ENCODE peak calls at places on chromosomes 2 and 18, in seven cellular contexts. E is foreskin fibroblast, W is AG10803, L is BE2C, C is cardiac fibroblast, F is A549, U is colonic mucosa. J is an unnamed sample.

GRCh38 chr2:98691307-98691706 is 39.6 kb downstream of the MGAT4A start:
- DNase-seq in L (no peak), W (no peak), E (no peak), C (peak), F (no peak), U (no peak), J (no peak)

GRCh38 chr2:232230557-232230956 is 148.0 kb upstream of the ALPP start:
- DNase-seq in L (peak), U (peak), C (peak), W (no peak), E (peak), F (no peak), J (no peak)

GRCh38 chr2:241898681-241899270 is 29.2 kb downstream of the RTP5 start:
- DNase-seq in C (no peak), F (no peak), W (no peak), U (no peak), E (no peak), L (no peak), J (no peak)

GRCh38 chr2:195407782-195408181 is 249.2 kb upstream of the SLC39A10 start:
- DNase-seq in F (peak), C (peak), W (peak), L (no peak), E (peak), U (no peak), J (no peak)

GRCh38 chr2:189302274-189302948 is 122.8 kb upstream of the COL5A2 start:
- DNase-seq in F (no peak), W (peak), L (no peak), C (peak), U (no peak), E (peak), J (no peak)

GRCh38 chr2:176553685-176554106 is 284.5 kb downstream of the MTX2 start:
- DNase-seq in E (peak), C (peak), U (peak), F (peak), L (peak), W (peak), J (no peak)

GRCh38 chr2:181036445-181036844 is 56.0 kb downstream of the UBE2E3 start:
- DNase-seq in E (no peak), F (no peak), L (no peak), U (no peak), W (no peak), C (no peak), J (no peak)

GRCh38 chr18:59629894-59630293 is 67.3 kb downstream of the CCBE1 start:
- DNase-seq in C (no peak), W (peak), L (peak), F (no peak), U (no peak), E (peak), J (no peak)

GRCh38 chr18:49666045-49666444 is 104.2 kb downstream of the LIPG start:
- DNase-seq in U (no peak), F (no peak), E (peak), L (no peak), W (peak), C (peak), J (no peak)

DNA sequence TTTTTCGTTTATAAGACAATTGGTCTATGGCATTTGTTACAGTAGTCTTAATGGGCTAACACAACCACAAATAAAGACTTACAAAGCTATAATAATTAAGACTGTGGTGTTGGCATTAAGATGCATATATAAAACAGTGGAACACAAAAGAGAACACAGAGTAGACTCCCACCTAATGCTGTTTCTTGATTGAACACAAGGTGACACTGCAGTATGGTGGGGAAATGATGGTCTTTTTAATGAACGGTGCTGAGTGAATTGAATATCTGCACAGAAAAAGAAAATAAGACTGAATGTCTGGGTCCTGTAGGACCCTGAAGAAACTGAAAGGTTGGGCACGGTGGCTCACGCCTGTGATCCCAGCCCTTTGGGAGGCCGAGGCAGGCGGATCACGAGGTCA is 1136.6 kb upstream of the NXPH2 start:
- DNase-seq in C (no peak), U (no peak), F (no peak), L (no peak), W (no peak), E (no peak), J (no peak)
- TF ChIP-seq CTCF in C (no peak), U (no peak), F (no peak), L (peak), W (no peak), E (no peak), J (peak)

GRCh38 chr2:86580560-86580959 is 17.3 kb upstream of the CHMP3 start:
- DNase-seq in F (no peak), L (no peak), W (no peak), E (no peak), C (no peak), U (no peak), J (no peak)
- H3K4me3 ChIP-seq in F (no peak), L (no peak), W (no peak), E (no peak), C (no peak), U (no peak), J (no peak)

GRCh38 chr2:100484390-100484789 is 14.1 kb downstream of the NMS start:
- DNase-seq in E (no peak), C (no peak), U (no peak), W (no peak), L (no peak), F (no peak), J (no peak)

GRCh38 chr2:100483892-100484291 is 13.6 kb downstream of the NMS start:
- DNase-seq in W (no peak), F (no peak), C (no peak), U (no peak), L (no peak), E (no peak), J (no peak)

GRCh38 chr2:100482741-100483140 is 12.5 kb downstream of the NMS start:
- DNase-seq in E (no peak), C (peak), F (peak), W (no peak), U (no peak), L (peak), J (no peak)
- TF ChIP-seq CTCF in E (peak), C (peak), F (peak), W (no peak), U (no peak), L (peak), J (no peak)

DNA sequence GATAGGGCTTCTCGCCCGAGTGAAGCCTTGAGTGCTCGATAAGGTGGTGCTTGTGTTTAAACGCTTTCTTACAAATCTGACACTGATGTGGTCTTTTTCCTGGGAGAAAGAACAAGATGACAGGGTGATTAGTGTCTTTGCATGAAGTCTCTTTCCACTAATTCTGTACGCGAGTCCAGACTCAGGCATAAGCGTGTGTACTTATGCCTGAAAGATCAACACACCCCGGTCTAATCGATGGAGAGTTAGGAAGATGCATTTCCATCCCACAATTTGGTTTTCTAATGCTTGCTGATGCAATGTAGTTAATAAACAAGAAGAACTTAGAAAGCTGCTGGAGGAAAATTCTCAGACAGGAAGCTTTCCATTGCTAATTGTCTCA is 130.0 kb downstream of the ZEB2 start:
- DNase-seq in E (no peak), C (no peak), L (no peak), W (no peak), U (no peak), F (no peak), J (no peak)
- H3K4me3 ChIP-seq in E (no peak), C (no peak), L (no peak), W (no peak), U (peak), F (no peak), J (no peak)

GRCh38 chr2:142179686-142180085 is 48.9 kb upstream of the LRP1B start:
- DNase-seq in F (no peak), L (no peak), U (no peak), W (no peak), C (no peak), E (peak), J (no peak)

GRCh38 chr2:142178604-142179003 is 47.8 kb upstream of the LRP1B start:
- DNase-seq in W (no peak), F (no peak), U (no peak), C (no peak), L (no peak), E (no peak), J (no peak)

GRCh38 chr2:142175917-142176316 is 45.1 kb upstream of the LRP1B start:
- DNase-seq in L (peak), E (peak), F (no peak), U (no peak), C (no peak), W (no peak), J (no peak)

GRCh38 chr2:142176941-142177340 is 46.1 kb upstream of the LRP1B start:
- DNase-seq in C (no peak), W (no peak), F (no peak), L (peak), E (peak), U (no peak), J (no peak)

GRCh38 chr2:142180820-142181533 is 50.2 kb upstream of the LRP1B start:
- DNase-seq in L (peak), C (peak), U (no peak), F (no peak), E (peak), W (peak), J (no peak)
- TF ChIP-seq CTCF in L (peak), C (peak), U (no peak), F (peak), E (peak), W (peak), J (peak)

GRCh38 chr2:229081411-229081810 is 189.7 kb downstream of the PID1 start:
- DNase-seq in F (no peak), W (peak), L (no peak), E (peak), U (no peak), C (peak), J (no peak)
- H3K4me3 ChIP-seq in F (no peak), W (no peak), L (no peak), E (no peak), U (no peak), C (no peak), J (no peak)

J was measured in astrocyte of the cerebellum.